ENCODE peak calls at places on chromosomes 5 and 9, in four cellular contexts. J is A172; P is stimulated activated CD4-positive, alpha-beta T cell treated with anti-CD3 and anti-CD28 coated beads, TNF-alpha, amount 100 ng/mL, for 24 hours; V is cardiac muscle cell. O is an unnamed sample.

GRCh38 chr5:102229685-102230084 is 66.4 kb downstream of the SLCO4C1 start:
- DNase-seq in P (no peak), J (no peak), V (no peak), O (no peak)

GRCh38 chr5:138179277-138179857 is 455 bp downstream of the KIF20A start:
- DNase-seq in P (peak; percentile 3), J (no peak), V (no peak), O (no peak)

GRCh38 chr5:172334196-172334595 is 50.6 kb upstream of the UBTD2 start:
- DNase-seq in V (no peak), J (no peak), P (no peak), O (no peak)

GRCh38 chr5:145825751-145826180 is 9.4 kb downstream of the PRELID2 start:
- DNase-seq in P (no peak), V (peak; percentile 61), J (peak; percentile 52), O (peak; percentile 44)

GRCh38 chr5:102296229-102296817 is at the start of gene SLCO4C1:
- DNase-seq in J (no peak), P (peak; percentile 69), V (peak; percentile 81), O (peak; percentile 85)

GRCh38 chr5:37723147-37723961 is 116.5 kb downstream of the GDNF start:
- DNase-seq in J (no peak), V (peak; percentile 40), P (no peak), O (no peak)

GRCh38 chr9:34637356-34638137 is at the start of gene SIGMAR1:
- DNase-seq in V (peak; percentile 94), J (peak; percentile 70), P (peak; percentile 93), O (peak; percentile 96)

GRCh38 chr5:132867046-132867451 is 607 bp downstream of the UQCRQ start:
- DNase-seq in V (no peak), P (no peak), J (no peak), O (no peak)

GRCh38 chr9:34522091-34522887 is 501 bp downstream of the ENHO start:
- DNase-seq in V (no peak), J (no peak), P (no peak), O (no peak)

GRCh38 chr5:68652507-68652906 is 437.0 kb downstream of the PIK3R1 start:
- DNase-seq in V (no peak), J (no peak), P (no peak), O (no peak)

GRCh38 chr9:13446935-13447334 is 167.4 kb upstream of the MPDZ start:
- DNase-seq in P (no peak), J (no peak), V (no peak), O (no peak)

GRCh38 chr5:77208507-77209163 is 1.8 kb upstream of the PDE8B start:
- DNase-seq in P (no peak), J (no peak), V (no peak), O (no peak)

O was measured in GM20000.